ENCODE peak calls at places on chromosomes 12 and 14, in five cellular contexts. M is H1, W is trophoblast cell, Q is neuronal stem cell, P is mesenchymal stem cell. D is an unnamed sample.

GRCh38 chr12:74890237-74890599 is 319.4 kb downstream of the KCNC2 start:
- DNase-seq in P (peak; percentile 78), Q (no peak), W (peak; percentile 75), M (no peak), D (no peak)

GRCh38 chr14:87971010-87971409 is 22.0 kb downstream of the GALC start:
- DNase-seq in P (no peak), W (no peak), M (no peak), Q (no peak), D (no peak)

GRCh38 chr12:131407221-131408035 is 303.5 kb upstream of the SFSWAP start:
- DNase-seq in Q (no peak), W (no peak), P (no peak), M (no peak), D (no peak)

GRCh38 chr12:12449533-12450025 is 92.7 kb downstream of the BORCS5 start:
- DNase-seq in P (peak; percentile 77), Q (no peak), M (no peak), W (peak; percentile 83), D (no peak)

GRCh38 chr12:127729381-127729780 is 537.6 kb upstream of the TMEM132C start:
- DNase-seq in W (no peak), Q (no peak), M (no peak), P (no peak), D (no peak)

GRCh38 chr12:25557830-25558436 is 4.8 kb upstream of the LMNTD1 start:
- DNase-seq in Q (peak; percentile 14), M (no peak), P (peak; percentile 37), W (peak; percentile 76), D (no peak)

GRCh38 chr12:130338794-130339601 is 1.3 kb downstream of the PIWIL1 start:
- DNase-seq in M (no peak), Q (no peak), W (no peak), P (no peak), D (no peak)

GRCh38 chr14:50805396-50805795 is 25.6 kb downstream of the NIN start:
- DNase-seq in Q (no peak), P (no peak), W (no peak), M (no peak), D (no peak)

GRCh38 chr14:95993768-95994592 is 45.2 kb upstream of the C14orf132 start:
- DNase-seq in W (peak; percentile 69), Q (peak; percentile 73), P (peak; percentile 58), M (peak; percentile 78), D (peak; percentile 72)

GRCh38 chr14:69235708-69236107 is 24.2 kb upstream of the GALNT16 start:
- DNase-seq in M (no peak), W (no peak), Q (no peak), P (no peak), D (no peak)

GRCh38 chr14:69048456-69048855 is 69.4 kb upstream of the ACTN1 start:
- DNase-seq in P (no peak), Q (no peak), M (no peak), W (no peak), D (no peak)

GRCh38 chr12:81245918-81246611 is 168.2 kb downstream of the ACSS3 start:
- DNase-seq in Q (peak; percentile 0), M (peak; percentile 48), W (no peak), P (peak; percentile 4), D (no peak)

GRCh38 chr14:28635387-28635786 is 131.2 kb upstream of the FOXG1 start:
- DNase-seq in P (peak; percentile 29), W (peak; percentile 64), M (no peak), Q (peak; percentile 35), D (no peak)

GRCh38 chr12:24864796-24865125 is 84.1 kb downstream of the BCAT1 start:
- DNase-seq in M (no peak), W (no peak), Q (no peak), P (peak; percentile 49), D (no peak)

GRCh38 chr12:117359029-117359845 is 2.2 kb downstream of the NOS1 start:
- DNase-seq in M (no peak), W (no peak), Q (no peak), P (no peak), D (no peak)

GRCh38 chr12:93696462-93696861 is 19.3 kb downstream of the CRADD start:
- DNase-seq in P (no peak), Q (no peak), W (no peak), M (no peak), D (no peak)

GRCh38 chr14:65413739-65414045 is 1.2 kb downstream of the FUT8 start:
- DNase-seq in W (no peak), P (no peak), M (no peak), Q (no peak), D (no peak)

GRCh38 chr14:89276424-89276975 is 140.5 kb downstream of the FOXN3 start:
- DNase-seq in W (peak; percentile 30), M (no peak), Q (no peak), P (peak; percentile 59), D (no peak)

GRCh38 chr12:65612440-65612839 is 211.8 kb upstream of the HMGA2 start:
- DNase-seq in M (no peak), W (peak; percentile 74), P (no peak), Q (no peak), D (no peak)

GRCh38 chr12:118344829-118345228 is 27.9 kb downstream of the TAOK3 start:
- DNase-seq in P (no peak), Q (no peak), M (no peak), W (no peak), D (no peak)

GRCh38 chr14:91636604-91637003 is 95.3 kb downstream of the CATSPERB start:
- DNase-seq in Q (no peak), P (no peak), W (no peak), M (no peak), D (no peak)

GRCh38 chr12:28063355-28063885 is 90.9 kb upstream of the PTHLH start:
- DNase-seq in M (no peak), W (no peak), Q (no peak), P (no peak), D (no peak)

GRCh38 chr14:79972230-79972629 is 239.1 kb downstream of the DIO2 start:
- DNase-seq in Q (no peak), W (no peak), P (no peak), M (no peak), D (no peak)

GRCh38 chr12:120110550-120111501 is 5.7 kb downstream of the RAB35 start:
- DNase-seq in P (no peak), Q (no peak), M (peak; percentile 61), W (peak; percentile 18), D (peak; percentile 72)

GRCh38 chr12:120397827-120398563 is 29.0 kb upstream of the MSI1 start:
- DNase-seq in M (peak; percentile 56), P (no peak), Q (peak; percentile 91), W (no peak), D (peak; percentile 56)

GRCh38 chr14:67940894-67941455 is 121.4 kb downstream of the RAD51B start:
- DNase-seq in Q (peak; percentile 14), W (no peak), M (no peak), P (peak; percentile 61), D (no peak)

GRCh38 chr12:6766651-6767300 is 613 bp downstream of the PTMS start:
- DNase-seq in Q (no peak), M (peak; percentile 85), W (peak; percentile 71), P (peak; percentile 71), D (peak; percentile 74)

GRCh38 chr14:37246427-37246829 is 48.7 kb downstream of the MIPOL1 start:
- DNase-seq in M (no peak), P (peak; percentile 62), W (peak; percentile 68), Q (peak; percentile 35), D (no peak)

DNA sequence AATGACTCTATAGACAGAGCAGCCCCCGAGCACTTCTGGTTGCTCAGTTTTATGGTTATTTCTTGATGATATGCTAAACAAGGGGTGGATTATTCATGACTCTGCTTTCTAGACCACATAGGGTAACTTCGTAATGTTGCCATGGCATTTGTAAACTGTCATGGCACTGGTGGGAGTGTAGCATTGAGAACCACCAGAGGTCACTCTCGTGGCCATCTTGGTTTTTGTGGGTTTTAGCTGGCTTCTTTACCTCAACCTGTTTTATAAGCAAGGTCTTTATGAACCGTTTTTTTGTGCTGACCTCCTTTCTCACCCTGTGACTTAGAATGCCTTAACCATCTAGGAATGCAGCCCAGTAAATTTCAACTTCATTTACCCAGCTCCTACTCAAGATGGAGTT is 1036.2 kb upstream of the FLRT2 start:
- DNase-seq in Q (no peak), P (peak; percentile 11), M (no peak), W (no peak), D (no peak)
- H2BK12ac ChIP-seq in Q (no peak overlapping the region), P (no peak overlapping the region), M (no peak overlapping the region), W (no peak overlapping the region), D (no peak overlapping the region)

DNA sequence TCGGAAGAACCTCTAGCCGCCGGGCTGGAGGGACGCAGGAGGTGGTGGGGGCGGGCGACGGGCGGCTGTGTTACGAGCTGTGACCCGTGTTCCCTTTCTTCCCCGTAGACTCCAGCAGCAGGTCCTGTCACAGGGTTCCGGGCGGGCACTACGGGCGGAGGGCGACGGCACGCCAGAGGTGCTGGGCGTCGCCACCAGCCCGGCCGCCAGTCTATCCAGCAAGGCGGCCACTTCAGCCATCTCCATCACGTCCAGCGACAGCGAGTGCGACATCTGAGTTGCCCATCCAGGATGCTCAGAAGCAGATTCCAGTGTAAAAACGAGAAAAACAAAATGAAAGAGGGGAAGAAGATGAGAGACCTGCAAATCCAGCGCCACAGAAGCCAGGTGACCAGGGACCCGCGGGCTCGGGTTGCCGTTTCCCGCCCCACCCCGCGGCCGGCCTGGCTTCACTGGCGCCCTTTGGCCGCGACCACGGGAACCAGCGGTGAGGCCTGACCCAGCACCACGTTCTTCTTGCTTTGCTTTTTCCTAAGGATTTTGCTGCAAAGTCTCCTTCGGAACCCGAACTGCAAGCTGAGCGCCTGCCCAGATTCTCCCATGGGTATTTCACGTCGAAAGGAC is 2.1 kb downstream of the SIX6 start:
- DNase-seq in M (peak; percentile 65), Q (peak; percentile 51), W (no peak), P (no peak), D (peak; percentile 41)
- H2BK12ac ChIP-seq in M (no peak overlapping the region), Q (no peak overlapping the region), W (no peak overlapping the region), P (no peak overlapping the region), D (no peak overlapping the region)

GRCh38 chr12:1212529-1212928 is 221.5 kb downstream of the ERC1 start:
- DNase-seq in P (no peak), Q (no peak), M (no peak), W (no peak), D (peak; percentile 51)
- H2BK12ac ChIP-seq in P (no peak overlapping the region), Q (no peak overlapping the region), M (no peak overlapping the region), W (no peak overlapping the region), D (no peak overlapping the region)

GRCh38 chr12:51941669-51942455 is 9.6 kb upstream of the ACVR1B start:
- DNase-seq in W (no peak), P (no peak), Q (no peak), M (no peak), D (no peak)

GRCh38 chr12:51941011-51941561 is 10.4 kb upstream of the ACVR1B start:
- DNase-seq in M (no peak), Q (no peak), W (no peak), P (peak; percentile 72), D (no peak)

GRCh38 chr12:51938744-51939143 is 12.8 kb upstream of the ACVR1B start:
- DNase-seq in P (no peak), Q (no peak), M (no peak), W (no peak), D (no peak)

GRCh38 chr12:51934080-51934479 is 17.4 kb upstream of the ACVR1B start:
- DNase-seq in Q (no peak), W (no peak), M (no peak), P (no peak), D (no peak)

GRCh38 chr12:51937941-51938340 is 13.6 kb upstream of the ACVR1B start:
- DNase-seq in Q (no peak), P (no peak), M (no peak), W (no peak), D (no peak)
- H2BK12ac ChIP-seq in Q (no peak overlapping the region), P (no peak overlapping the region), M (no peak overlapping the region), W (no peak overlapping the region), D (no peak overlapping the region)

GRCh38 chr12:88716240-88716639 is 136.0 kb upstream of the KITLG start:
- DNase-seq in Q (no peak), W (no peak), M (no peak), P (no peak), D (no peak)
- H2BK12ac ChIP-seq in Q (no peak overlapping the region), W (no peak overlapping the region), M (no peak overlapping the region), P (no peak overlapping the region), D (no peak overlapping the region)

D was measured in H9.